ENCODE peak calls at places on chromosomes 11 and 22, in nine cellular contexts. R is endodermal cell, B is heart right ventricle, S is nephron progenitor cell, H is BE2C, G is GM06990, X is adrenal gland, A is stomach, U is body of pancreas. D is an unnamed sample.

GRCh38 chr11:108635106-108635505 is 29.8 kb upstream of the DDX10 start:
- DNase-seq in R (no peak), B (no peak), S (no peak), H (no peak), G (no peak), X (no peak), A (no peak), U (no peak), D (no peak)

GRCh38 chr11:60863550-60864521 is 3.5 kb upstream of the ZP1 start:
- DNase-seq in R (no peak), B (no peak), S (no peak), H (no peak), G (no peak), X (peak), A (no peak), U (no peak), D (no peak)

GRCh38 chr11:2790581-2790925 is 90.8 kb upstream of the KCNQ1OT1 start:
- DNase-seq in R (peak), B (no peak), S (peak), H (no peak), G (no peak), X (peak), A (peak), U (peak), D (no peak)

GRCh38 chr11:74450318-74450717 is 17.0 kb downstream of the KCNE3 start:
- DNase-seq in R (no peak), B (no peak), S (no peak), H (no peak), G (no peak), X (no peak), A (no peak), U (no peak), D (no peak)

GRCh38 chr11:11208994-11209393 is 144.1 kb downstream of the CSNK2A3 start:
- DNase-seq in R (no peak), B (no peak), S (no peak), H (no peak), G (no peak), X (no peak), A (no peak), U (no peak), D (no peak)

GRCh38 chr22:46779651-46780050 is 17.2 kb downstream of the TBC1D22A start:
- DNase-seq in R (no peak), B (no peak), S (no peak), H (no peak), G (no peak), X (no peak), A (no peak), U (no peak), D (no peak)

GRCh38 chr11:41382927-41383326 is 76.5 kb downstream of the LRRC4C start:
- DNase-seq in R (no peak), B (no peak), S (no peak), H (no peak), G (no peak), X (peak), A (no peak), U (no peak), D (no peak)

GRCh38 chr22:48177591-48177990 is 1415.1 kb downstream of the TBC1D22A start:
- DNase-seq in R (no peak), B (no peak), S (no peak), H (no peak), G (no peak), X (no peak), A (no peak), U (no peak), D (no peak)

GRCh38 chr11:94521684-94522083 is 9.4 kb downstream of the C11orf97 start:
- DNase-seq in R (no peak), B (no peak), S (no peak), H (no peak), G (no peak), X (no peak), A (no peak), U (no peak), D (no peak)

DNA sequence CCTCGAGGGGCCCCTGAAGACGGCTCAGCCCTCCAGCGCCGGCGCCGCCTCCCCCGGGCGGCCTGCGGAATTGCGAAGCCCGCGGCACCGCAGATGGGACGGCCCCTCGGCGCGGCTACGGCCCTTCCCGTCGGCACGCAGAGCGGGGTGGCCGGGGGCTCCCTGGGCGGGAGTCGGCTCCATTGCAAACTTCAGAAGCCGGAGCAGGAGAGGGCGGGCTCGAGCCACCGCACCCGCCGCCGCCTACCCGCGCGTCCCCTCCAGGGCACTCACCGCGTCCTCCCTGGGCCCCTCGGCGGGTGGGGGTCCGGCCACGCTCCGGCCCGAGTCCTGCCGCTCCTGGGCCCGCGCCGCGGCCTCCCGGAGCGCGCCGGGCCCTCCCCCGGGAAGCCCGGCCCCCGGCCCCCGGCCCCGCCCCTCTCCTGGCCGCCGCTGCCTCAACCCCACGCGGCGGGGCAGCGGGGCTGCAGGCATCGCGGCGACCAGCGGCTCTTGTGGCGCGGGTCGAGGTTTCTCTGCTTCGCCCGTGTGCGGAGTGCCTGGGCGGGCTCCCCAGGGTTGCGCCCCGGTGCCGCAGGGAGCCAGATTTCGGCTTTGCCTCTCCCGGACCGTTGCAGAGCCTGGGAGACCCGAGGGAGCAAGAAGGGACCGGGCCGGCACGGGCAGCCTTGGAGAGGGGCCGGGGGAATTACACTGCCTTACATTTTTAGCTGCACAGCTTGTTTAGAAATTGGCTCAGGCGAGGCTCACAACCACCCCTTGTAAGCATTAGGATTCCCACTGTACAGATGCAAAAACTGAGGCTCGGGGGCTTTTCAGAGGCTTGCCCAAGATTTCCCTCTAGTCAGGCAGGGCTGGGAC is at the start of gene PACSIN3:
- DNase-seq in R (peak), B (peak), S (peak), H (peak), G (peak), X (no peak), A (peak), U (peak), D (peak)
- TF ChIP-seq CTCF in R (peak), B (no peak), S (no peak), H (no peak), G (no peak), X (peak), A (no peak), U (no peak), D (no peak)

DNA sequence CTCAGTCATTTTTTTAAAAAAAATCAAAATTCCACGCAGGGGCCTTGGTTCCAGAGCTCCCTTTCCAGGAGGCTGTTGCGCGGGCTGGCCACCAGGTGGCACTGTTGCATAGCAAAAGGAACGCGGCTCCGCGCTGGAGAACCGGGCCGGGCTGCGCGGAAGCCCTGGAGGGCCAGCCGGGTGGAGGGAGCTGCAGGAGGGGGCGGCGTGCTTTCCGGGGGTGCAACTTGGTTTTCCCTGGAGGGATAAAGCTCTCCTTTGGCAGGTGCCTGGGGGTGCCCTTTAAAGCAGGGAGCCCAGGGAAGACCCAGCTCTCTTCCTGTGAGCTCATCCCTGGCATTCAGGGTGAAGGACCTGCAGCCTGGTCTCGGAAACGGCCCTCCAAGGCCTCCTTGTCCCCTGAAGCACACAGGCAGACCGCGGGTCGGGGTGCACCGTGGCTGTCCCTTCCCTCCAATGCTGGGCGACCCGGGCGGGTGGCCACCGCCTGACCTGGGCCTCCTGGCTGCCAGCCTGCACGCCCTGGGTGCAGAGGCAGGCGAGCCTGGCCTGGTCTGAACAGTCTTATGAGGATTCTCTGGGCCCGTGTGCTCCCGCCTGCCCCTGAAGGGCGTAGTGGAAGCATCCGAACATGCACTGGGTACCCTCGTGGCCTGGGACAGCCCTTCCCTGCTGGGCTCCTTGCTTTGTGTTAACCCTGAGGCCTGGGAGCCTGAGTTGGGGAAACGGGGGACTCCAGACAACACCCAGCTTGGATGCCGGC is 23.4 kb downstream of the KRTAP5-5 start:
- DNase-seq in R (peak), B (peak), S (peak), H (peak), G (peak), X (peak), A (peak), U (peak), D (peak)
- TF ChIP-seq CTCF in R (peak), B (peak), S (peak), H (peak), G (peak), X (peak), A (no peak), U (peak), D (peak)

GRCh38 chr11:35717043-35717442 is 54.5 kb downstream of the TRIM44 start:
- DNase-seq in R (peak), B (no peak), S (no peak), H (peak), G (no peak), X (no peak), A (no peak), U (no peak), D (peak)
- TF ChIP-seq CTCF in R (peak), B (no peak), S (no peak), H (peak), G (peak), X (no peak), A (no peak), U (no peak), D (no peak)

DNA sequence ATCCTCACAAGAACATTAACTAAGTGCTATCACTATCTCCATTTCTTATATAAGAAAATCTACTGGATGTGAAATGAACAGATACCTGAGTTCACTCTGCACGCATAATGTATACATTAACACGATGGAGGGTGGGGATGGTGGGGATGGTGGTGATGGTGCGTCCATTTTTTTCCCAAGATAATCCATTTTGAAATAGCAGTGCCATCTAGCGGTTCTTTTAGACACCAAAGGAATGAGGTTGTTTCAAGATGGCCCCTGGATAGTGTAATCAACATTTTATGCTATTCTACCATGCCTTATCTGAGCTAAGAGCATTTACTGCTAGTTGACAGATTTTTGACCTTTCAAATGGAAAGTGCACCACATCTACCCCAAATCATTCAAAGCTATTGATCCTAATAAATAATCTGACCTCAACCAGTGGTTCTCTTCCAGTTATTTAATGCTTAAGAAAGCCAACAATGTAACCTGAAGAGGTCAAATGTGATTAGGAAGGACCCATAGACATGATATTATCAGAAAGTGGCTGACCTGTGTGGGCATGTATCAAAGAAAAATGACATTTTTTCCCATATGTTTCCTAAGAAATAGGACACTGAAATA is 714.7 kb upstream of the TENM4 start:
- DNase-seq in R (peak), B (no peak), S (peak), H (peak), G (no peak), X (no peak), A (no peak), U (no peak), D (peak)
- TF ChIP-seq CTCF in R (peak), B (no peak), S (peak), H (peak), G (peak), X (peak), A (no peak), U (peak), D (no peak)

DNA sequence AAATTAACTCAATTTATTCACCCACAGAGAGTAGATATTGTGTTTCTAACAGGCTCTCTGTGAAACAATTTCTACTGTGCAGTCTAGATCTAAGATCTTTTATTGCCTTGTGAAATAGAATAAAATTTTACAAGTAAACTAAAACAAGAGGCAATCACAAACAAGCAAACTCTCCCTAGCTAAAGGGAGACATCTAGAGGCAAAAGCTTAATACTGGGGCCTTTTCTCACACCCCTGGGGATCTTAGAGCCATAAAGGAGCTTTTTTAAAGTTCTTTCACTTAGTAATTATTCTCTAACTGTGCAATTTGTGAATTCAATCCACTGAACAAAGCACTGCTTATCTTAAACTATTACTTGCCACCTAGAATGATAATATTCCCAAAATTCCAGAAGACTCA is 19.7 kb downstream of the ALG9 start:
- DNase-seq in R (no peak), B (no peak), S (no peak), H (no peak), G (no peak), X (no peak), A (no peak), U (no peak), D (no peak)
- TF ChIP-seq CTCF in R (peak), B (no peak), S (no peak), H (peak), G (peak), X (no peak), A (no peak), U (no peak), D (peak)

GRCh38 chr11:73137942-73138274 is 4.2 kb downstream of the FCHSD2 start:
- DNase-seq in R (no peak), B (no peak), S (no peak), H (no peak), G (no peak), X (no peak), A (no peak), U (no peak), D (no peak)
- TF ChIP-seq CTCF in R (no peak), B (no peak), S (no peak), H (no peak), G (no peak), X (no peak), A (no peak), U (no peak), D (no peak)

GRCh38 chr11:65117206-65118096 is at the start of gene ZNHIT2:
- DNase-seq in R (peak), B (peak), S (peak), H (peak), G (peak), X (peak), A (peak), U (peak), D (peak)
- TF ChIP-seq CTCF in R (peak), B (peak), S (peak), H (peak), G (peak), X (peak), A (no peak), U (peak), D (peak)

GRCh38 chr11:6474423-6474792 is 667 bp upstream of the TRIM3 start:
- DNase-seq in R (no peak), B (no peak), S (no peak), H (no peak), G (no peak), X (no peak), A (no peak), U (no peak), D (no peak)

GRCh38 chr11:6475936-6476335 is 2.2 kb upstream of the TRIM3 start:
- DNase-seq in R (peak), B (no peak), S (no peak), H (no peak), G (no peak), X (no peak), A (peak), U (peak), D (no peak)

GRCh38 chr11:6472934-6473333 is 807 bp downstream of the TRIM3 start:
- DNase-seq in R (peak), B (no peak), S (no peak), H (no peak), G (no peak), X (no peak), A (no peak), U (no peak), D (no peak)

GRCh38 chr11:6474806-6475500 is 1.2 kb upstream of the TRIM3 start:
- DNase-seq in R (no peak), B (no peak), S (no peak), H (no peak), G (no peak), X (no peak), A (no peak), U (no peak), D (no peak)

GRCh38 chr11:6473481-6474422 is at the start of gene TRIM3:
- DNase-seq in R (peak), B (peak), S (peak), H (peak), G (peak), X (peak), A (peak), U (peak), D (peak)
- TF ChIP-seq CTCF in R (peak), B (no peak), S (no peak), H (peak), G (no peak), X (no peak), A (no peak), U (peak), D (no peak)

D was measured in GM20000.